ENCODE peak calls at places on chromosome 22, in nine cellular contexts. One of them, this sample, is unnamed.

GRCh38 chr22:38305481-38306448 is 11.5 kb downstream of the CSNK1E start:
- DNase-seq in OCI-LY7: peak; percentile 73
- DNase-seq in hepatocyte: peak; percentile 66
- DNase-seq in HFFc6: no peak
- DNase-seq in breast epithelium: no peak
- DNase-seq in CD8-positive, alpha-beta T cell: peak; percentile 17
- DNase-seq in CD4-positive, alpha-beta T cell: no peak
- DNase-seq in lower leg skin: no peak
- DNase-seq in endothelial cell: no peak
- DNase-seq in this sample: peak; percentile 95

GRCh38 chr22:44819966-44820631 is 67.7 kb downstream of the ARHGAP8 start:
- DNase-seq in CD8-positive, alpha-beta T cell: no peak
- DNase-seq in lower leg skin: no peak
- DNase-seq in HFFc6: no peak
- DNase-seq in hepatocyte: no peak
- DNase-seq in CD4-positive, alpha-beta T cell: no peak
- DNase-seq in breast epithelium: no peak
- DNase-seq in endothelial cell: no peak
- DNase-seq in OCI-LY7: no peak
- DNase-seq in this sample: no peak

GRCh38 chr22:24875862-24876506 is 70.0 kb downstream of the SGSM1 start:
- DNase-seq in endothelial cell: peak; percentile 71
- DNase-seq in OCI-LY7: peak; percentile 23
- DNase-seq in HFFc6: no peak
- DNase-seq in breast epithelium: no peak
- DNase-seq in CD8-positive, alpha-beta T cell: no peak
- DNase-seq in lower leg skin: no peak
- DNase-seq in hepatocyte: peak; percentile 63
- DNase-seq in CD4-positive, alpha-beta T cell: no peak
- DNase-seq in this sample: peak; percentile 12

GRCh38 chr22:44664149-44664548 is 37.9 kb upstream of the PRR5 start:
- DNase-seq in lower leg skin: peak; percentile 74
- DNase-seq in CD4-positive, alpha-beta T cell: peak; percentile 20
- DNase-seq in endothelial cell: no peak
- DNase-seq in OCI-LY7: no peak
- DNase-seq in CD8-positive, alpha-beta T cell: peak; percentile 71
- DNase-seq in hepatocyte: peak; percentile 69
- DNase-seq in HFFc6: peak; percentile 11
- DNase-seq in breast epithelium: no peak
- DNase-seq in this sample: peak; percentile 53

GRCh38 chr22:27247691-27248434 is 553.7 kb downstream of the MN1 start:
- DNase-seq in lower leg skin: no peak
- DNase-seq in CD8-positive, alpha-beta T cell: no peak
- DNase-seq in CD4-positive, alpha-beta T cell: no peak
- DNase-seq in breast epithelium: no peak
- DNase-seq in OCI-LY7: no peak
- DNase-seq in hepatocyte: no peak
- DNase-seq in HFFc6: no peak
- DNase-seq in endothelial cell: peak; percentile 30
- DNase-seq in this sample: no peak

GRCh38 chr22:41752011-41752975 is 48.2 kb upstream of the CCDC134 start:
- DNase-seq in CD8-positive, alpha-beta T cell: no peak
- DNase-seq in OCI-LY7: peak; percentile 40
- DNase-seq in hepatocyte: no peak
- DNase-seq in HFFc6: no peak
- DNase-seq in breast epithelium: no peak
- DNase-seq in CD4-positive, alpha-beta T cell: no peak
- DNase-seq in endothelial cell: no peak
- DNase-seq in lower leg skin: no peak
- DNase-seq in this sample: peak; percentile 85

GRCh38 chr22:34812631-34813030 is 253.3 kb upstream of the ISX start:
- DNase-seq in OCI-LY7: no peak
- DNase-seq in CD8-positive, alpha-beta T cell: no peak
- DNase-seq in lower leg skin: no peak
- DNase-seq in breast epithelium: no peak
- DNase-seq in endothelial cell: no peak
- DNase-seq in hepatocyte: peak; percentile 34
- DNase-seq in CD4-positive, alpha-beta T cell: no peak
- DNase-seq in HFFc6: no peak
- DNase-seq in this sample: no peak

GRCh38 chr22:26923498-26923897 is 266.1 kb downstream of the MIAT start:
- DNase-seq in CD8-positive, alpha-beta T cell: no peak
- DNase-seq in breast epithelium: no peak
- DNase-seq in HFFc6: no peak
- DNase-seq in OCI-LY7: no peak
- DNase-seq in CD4-positive, alpha-beta T cell: no peak
- DNase-seq in endothelial cell: no peak
- DNase-seq in hepatocyte: no peak
- DNase-seq in lower leg skin: no peak
- DNase-seq in this sample: no peak

GRCh38 chr22:37965940-37966664 is 12.6 kb downstream of the POLR2F start:
- DNase-seq in OCI-LY7: no peak
- DNase-seq in breast epithelium: no peak
- DNase-seq in HFFc6: no peak
- DNase-seq in CD4-positive, alpha-beta T cell: no peak
- DNase-seq in lower leg skin: no peak
- DNase-seq in endothelial cell: no peak
- DNase-seq in hepatocyte: no peak
- DNase-seq in CD8-positive, alpha-beta T cell: no peak
- DNase-seq in this sample: no peak

GRCh38 chr22:44659140-44659539 is 42.9 kb upstream of the PRR5 start:
- DNase-seq in breast epithelium: no peak
- DNase-seq in CD4-positive, alpha-beta T cell: no peak
- DNase-seq in lower leg skin: no peak
- DNase-seq in OCI-LY7: no peak
- DNase-seq in HFFc6: no peak
- DNase-seq in CD8-positive, alpha-beta T cell: no peak
- DNase-seq in hepatocyte: peak; percentile 35
- DNase-seq in endothelial cell: no peak
- DNase-seq in this sample: no peak

DNA sequence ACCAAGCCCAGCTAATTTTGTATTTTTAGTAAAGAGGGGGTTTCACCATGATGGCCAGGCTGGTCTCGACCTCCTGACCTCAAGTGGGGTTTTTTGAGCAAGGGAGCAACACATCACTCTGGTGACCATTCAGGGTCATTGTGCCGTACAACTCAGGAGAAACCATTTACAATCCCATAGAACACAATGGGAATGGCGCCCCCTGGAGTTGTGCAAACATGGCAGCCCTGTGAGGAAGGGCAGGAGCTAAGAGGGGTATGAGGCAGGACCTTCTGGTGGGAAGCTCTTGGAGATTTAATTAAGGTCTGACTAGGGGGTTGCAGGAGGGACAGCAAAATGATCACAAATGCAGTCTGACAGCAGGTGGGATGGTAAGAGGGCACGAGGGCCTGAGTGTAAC is 9.2 kb upstream of the CSF2RB start:
- DNase-seq in hepatocyte: no peak
- DNase-seq in OCI-LY7: no peak
- DNase-seq in CD8-positive, alpha-beta T cell: no peak
- DNase-seq in HFFc6: no peak
- DNase-seq in breast epithelium: no peak
- DNase-seq in endothelial cell: no peak
- DNase-seq in CD4-positive, alpha-beta T cell: no peak
- DNase-seq in lower leg skin: no peak
- DNase-seq in this sample: no peak
- TF ChIP-seq CTCF in hepatocyte: no peak
- TF ChIP-seq CTCF in OCI-LY7: peak; percentile 55
- TF ChIP-seq CTCF in CD8-positive, alpha-beta T cell: no peak
- TF ChIP-seq CTCF in HFFc6: peak; percentile 48
- TF ChIP-seq CTCF in breast epithelium: no peak
- TF ChIP-seq CTCF in endothelial cell: no peak
- TF ChIP-seq CTCF in CD4-positive, alpha-beta T cell: no peak
- TF ChIP-seq CTCF in lower leg skin: no peak
- TF ChIP-seq CTCF in this sample: no peak

DNA sequence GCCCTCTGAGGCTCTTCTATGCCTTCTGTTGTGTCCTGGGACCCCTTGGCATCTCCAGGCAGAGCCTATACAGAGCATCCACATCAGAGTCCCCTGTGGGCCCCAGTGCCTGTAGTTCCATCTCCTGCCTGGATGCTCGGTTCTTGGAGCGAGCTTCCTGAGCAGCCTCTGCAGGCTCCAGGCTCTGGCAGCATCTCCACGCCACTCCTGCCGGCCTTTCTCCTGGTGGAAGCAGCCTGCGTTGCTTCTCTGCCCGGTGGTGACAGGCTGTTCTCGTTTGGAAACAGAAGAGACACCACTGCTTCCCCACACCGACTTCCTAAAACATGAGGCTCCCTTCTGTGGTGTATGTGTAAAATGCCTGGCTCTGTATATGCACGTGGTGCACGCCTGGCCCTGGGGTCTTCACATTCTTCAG is 52.8 kb downstream of the BCR start:
- DNase-seq in CD4-positive, alpha-beta T cell: no peak
- DNase-seq in HFFc6: no peak
- DNase-seq in lower leg skin: no peak
- DNase-seq in OCI-LY7: no peak
- DNase-seq in breast epithelium: no peak
- DNase-seq in CD8-positive, alpha-beta T cell: no peak
- DNase-seq in endothelial cell: peak; percentile 13
- DNase-seq in hepatocyte: no peak
- DNase-seq in this sample: no peak
- TF ChIP-seq CTCF in CD4-positive, alpha-beta T cell: no peak
- TF ChIP-seq CTCF in HFFc6: peak; percentile 25
- TF ChIP-seq CTCF in lower leg skin: no peak
- TF ChIP-seq CTCF in OCI-LY7: no peak
- TF ChIP-seq CTCF in breast epithelium: no peak
- TF ChIP-seq CTCF in CD8-positive, alpha-beta T cell: no peak
- TF ChIP-seq CTCF in endothelial cell: no peak
- TF ChIP-seq CTCF in hepatocyte: no peak
- TF ChIP-seq CTCF in this sample: no peak

GRCh38 chr22:18076060-18076497 is 1.7 kb upstream of the PEX26 start:
- DNase-seq in hepatocyte: peak; percentile 93
- DNase-seq in lower leg skin: peak; percentile 77
- DNase-seq in breast epithelium: no peak
- DNase-seq in CD8-positive, alpha-beta T cell: peak; percentile 22
- DNase-seq in endothelial cell: peak; percentile 71
- DNase-seq in HFFc6: peak; percentile 90
- DNase-seq in OCI-LY7: peak; percentile 90
- DNase-seq in CD4-positive, alpha-beta T cell: peak; percentile 18
- DNase-seq in this sample: peak; percentile 87

GRCh38 chr22:18079706-18080230 is 2.0 kb downstream of the PEX26 start:
- DNase-seq in OCI-LY7: no peak
- DNase-seq in CD4-positive, alpha-beta T cell: no peak
- DNase-seq in CD8-positive, alpha-beta T cell: no peak
- DNase-seq in HFFc6: no peak
- DNase-seq in lower leg skin: no peak
- DNase-seq in hepatocyte: no peak
- DNase-seq in breast epithelium: no peak
- DNase-seq in endothelial cell: no peak
- DNase-seq in this sample: no peak

GRCh38 chr22:18077087-18077638 is 627 bp upstream of the PEX26 start:
- DNase-seq in breast epithelium: no peak
- DNase-seq in endothelial cell: no peak
- DNase-seq in CD8-positive, alpha-beta T cell: no peak
- DNase-seq in HFFc6: no peak
- DNase-seq in CD4-positive, alpha-beta T cell: no peak
- DNase-seq in lower leg skin: no peak
- DNase-seq in hepatocyte: no peak
- DNase-seq in OCI-LY7: no peak
- DNase-seq in this sample: no peak

GRCh38 chr22:18077639-18078328 is at the start of gene PEX26:
- DNase-seq in HFFc6: peak; percentile 93
- DNase-seq in breast epithelium: peak; percentile 94
- DNase-seq in endothelial cell: peak; percentile 76
- DNase-seq in lower leg skin: peak; percentile 95
- DNase-seq in CD4-positive, alpha-beta T cell: peak; percentile 91
- DNase-seq in OCI-LY7: peak; percentile 97
- DNase-seq in CD8-positive, alpha-beta T cell: peak; percentile 94
- DNase-seq in hepatocyte: peak; percentile 97
- DNase-seq in this sample: peak; percentile 99

DNA sequence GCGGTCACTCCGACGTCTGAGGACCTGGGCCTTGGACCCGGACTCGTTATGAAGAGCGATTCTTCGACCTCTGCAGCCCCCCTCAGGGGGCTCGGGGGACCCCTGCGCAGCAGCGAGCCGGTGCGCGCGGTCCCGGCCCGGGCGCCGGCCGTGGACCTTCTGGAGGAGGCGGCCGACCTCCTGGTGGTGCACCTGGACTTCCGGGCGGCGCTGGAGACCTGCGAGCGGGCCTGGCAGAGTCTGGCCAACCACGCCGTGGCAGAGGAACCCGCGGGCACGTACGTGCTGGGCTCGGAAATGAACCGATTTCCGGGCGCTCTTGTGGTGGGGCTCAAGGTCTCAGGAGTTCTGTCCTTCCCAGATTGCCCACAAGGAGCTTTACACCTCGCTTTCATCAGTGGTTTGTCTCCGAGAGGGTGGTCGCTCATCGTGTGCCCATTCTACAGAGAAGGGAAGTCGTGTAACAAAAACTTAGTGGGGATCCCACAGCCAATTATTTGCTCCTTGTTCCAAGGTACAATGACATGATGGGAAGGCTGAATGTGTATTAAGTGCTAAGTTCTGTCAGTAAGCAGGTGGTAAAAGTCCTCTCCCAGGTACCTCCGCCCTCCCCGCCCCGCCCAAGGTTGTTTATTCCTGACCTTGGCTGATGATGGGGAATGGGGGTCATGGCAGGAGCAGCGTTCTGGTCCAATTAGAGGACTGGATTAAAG is 695 bp downstream of the PEX26 start:
- DNase-seq in breast epithelium: no peak
- DNase-seq in CD8-positive, alpha-beta T cell: peak; percentile 38
- DNase-seq in lower leg skin: no peak
- DNase-seq in CD4-positive, alpha-beta T cell: no peak
- DNase-seq in HFFc6: peak; percentile 31
- DNase-seq in endothelial cell: peak; percentile 51
- DNase-seq in hepatocyte: peak; percentile 68
- DNase-seq in OCI-LY7: peak; percentile 69
- DNase-seq in this sample: peak; percentile 84
- TF ChIP-seq CTCF in breast epithelium: peak; percentile 6
- TF ChIP-seq CTCF in CD8-positive, alpha-beta T cell: no peak
- TF ChIP-seq CTCF in lower leg skin: no peak
- TF ChIP-seq CTCF in CD4-positive, alpha-beta T cell: no peak
- TF ChIP-seq CTCF in HFFc6: peak; percentile 59
- TF ChIP-seq CTCF in endothelial cell: no peak
- TF ChIP-seq CTCF in hepatocyte: no peak
- TF ChIP-seq CTCF in OCI-LY7: no peak
- TF ChIP-seq CTCF in this sample: no peak

DNA sequence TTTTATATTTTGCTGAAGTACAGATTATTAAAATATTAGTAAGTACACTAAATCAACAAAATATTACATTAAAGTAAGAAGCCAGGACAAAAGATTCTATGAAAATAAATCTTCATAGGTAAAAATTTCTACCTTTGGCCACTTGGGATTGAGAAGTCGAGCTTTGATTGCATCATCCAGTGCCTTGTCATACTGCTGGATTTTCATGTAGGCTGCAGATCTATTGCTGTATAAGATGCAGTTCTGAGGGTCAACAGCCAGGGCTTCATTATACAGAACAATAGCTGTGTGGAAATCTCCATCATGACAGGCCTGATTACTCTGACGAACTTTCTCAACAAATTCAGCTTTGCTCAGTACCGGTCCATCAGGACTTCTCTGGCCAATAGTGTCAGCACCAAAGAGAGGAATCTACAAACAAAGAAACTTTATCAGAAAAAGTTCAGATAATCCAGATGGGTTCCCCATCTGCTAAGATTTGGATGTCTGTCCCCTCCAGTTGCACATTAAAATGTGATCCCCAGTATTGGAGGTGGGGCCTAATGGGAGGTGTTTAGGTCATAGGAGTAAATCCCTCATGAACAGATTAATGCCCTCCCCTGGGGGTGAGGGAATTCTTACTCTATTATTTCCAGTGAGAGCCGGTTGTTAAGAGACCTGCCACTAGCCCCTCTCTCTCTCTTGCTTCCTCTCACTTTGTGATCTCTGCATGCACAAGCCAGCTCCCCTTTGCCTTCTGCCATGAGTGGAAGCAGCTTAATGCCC is 50.0 kb downstream of the TTC28 start:
- DNase-seq in CD8-positive, alpha-beta T cell: no peak
- DNase-seq in OCI-LY7: no peak
- DNase-seq in lower leg skin: no peak
- DNase-seq in endothelial cell: no peak
- DNase-seq in HFFc6: no peak
- DNase-seq in hepatocyte: no peak
- DNase-seq in CD4-positive, alpha-beta T cell: no peak
- DNase-seq in breast epithelium: no peak
- DNase-seq in this sample: no peak
- TF ChIP-seq CTCF in CD8-positive, alpha-beta T cell: no peak
- TF ChIP-seq CTCF in OCI-LY7: no peak
- TF ChIP-seq CTCF in lower leg skin: no peak
- TF ChIP-seq CTCF in endothelial cell: no peak
- TF ChIP-seq CTCF in HFFc6: no peak
- TF ChIP-seq CTCF in hepatocyte: no peak
- TF ChIP-seq CTCF in CD4-positive, alpha-beta T cell: peak; percentile 1
- TF ChIP-seq CTCF in breast epithelium: no peak
- TF ChIP-seq CTCF in this sample: no peak